ENCODE peak calls at places on chromosomes 3 and 15, in seven cellular contexts. One of them, this sample, is unnamed.

GRCh38 chr15:23532019-23532418 is 33.5 kb upstream of the MKRN3 start:
- DNase-seq in NCI-H1930: no peak
- DNase-seq in head of caudate nucleus: no peak
- DNase-seq in heart right ventricle: no peak
- DNase-seq in choroid plexus epithelial cell: no peak
- DNase-seq in HTR-8/SVneo: no peak
- DNase-seq in activated CD8-positive, alpha-beta T cell treated with anti-CD3 and anti-CD28 coated beads for 36 hours: no peak
- DNase-seq in this sample: peak

GRCh38 chr15:87638554-87639083 is 617.9 kb downstream of the NTRK3 start:
- DNase-seq in NCI-H1930: no peak
- DNase-seq in head of caudate nucleus: no peak
- DNase-seq in heart right ventricle: no peak
- DNase-seq in choroid plexus epithelial cell: no peak
- DNase-seq in HTR-8/SVneo: no peak
- DNase-seq in activated CD8-positive, alpha-beta T cell treated with anti-CD3 and anti-CD28 coated beads for 36 hours: no peak
- DNase-seq in this sample: no peak

GRCh38 chr3:187210091-187210490 is 12.8 kb downstream of the RTP1 start:
- DNase-seq in NCI-H1930: no peak
- DNase-seq in head of caudate nucleus: no peak
- DNase-seq in heart right ventricle: no peak
- DNase-seq in choroid plexus epithelial cell: no peak
- DNase-seq in HTR-8/SVneo: no peak
- DNase-seq in activated CD8-positive, alpha-beta T cell treated with anti-CD3 and anti-CD28 coated beads for 36 hours: no peak
- DNase-seq in this sample: no peak

GRCh38 chr15:71295242-71296031 is 180.2 kb downstream of the THSD4 start:
- DNase-seq in NCI-H1930: no peak
- DNase-seq in head of caudate nucleus: no peak
- DNase-seq in heart right ventricle: no peak
- DNase-seq in choroid plexus epithelial cell: peak
- DNase-seq in HTR-8/SVneo: peak
- DNase-seq in activated CD8-positive, alpha-beta T cell treated with anti-CD3 and anti-CD28 coated beads for 36 hours: no peak
- DNase-seq in this sample: peak

GRCh38 chr15:90819390-90819789 is 49.0 kb upstream of the FURIN start:
- DNase-seq in NCI-H1930: no peak
- DNase-seq in head of caudate nucleus: no peak
- DNase-seq in heart right ventricle: no peak
- DNase-seq in choroid plexus epithelial cell: no peak
- DNase-seq in HTR-8/SVneo: no peak
- DNase-seq in activated CD8-positive, alpha-beta T cell treated with anti-CD3 and anti-CD28 coated beads for 36 hours: no peak
- DNase-seq in this sample: no peak

GRCh38 chr15:73599934-73600333 is 33.3 kb downstream of the NPTN start:
- DNase-seq in NCI-H1930: no peak
- DNase-seq in head of caudate nucleus: no peak
- DNase-seq in heart right ventricle: no peak
- DNase-seq in choroid plexus epithelial cell: no peak
- DNase-seq in HTR-8/SVneo: peak
- DNase-seq in activated CD8-positive, alpha-beta T cell treated with anti-CD3 and anti-CD28 coated beads for 36 hours: no peak
- DNase-seq in this sample: peak

GRCh38 chr3:183924956-183925355 is 40.3 kb upstream of the PARL start:
- DNase-seq in NCI-H1930: peak
- DNase-seq in head of caudate nucleus: no peak
- DNase-seq in heart right ventricle: no peak
- DNase-seq in choroid plexus epithelial cell: peak
- DNase-seq in HTR-8/SVneo: no peak
- DNase-seq in activated CD8-positive, alpha-beta T cell treated with anti-CD3 and anti-CD28 coated beads for 36 hours: no peak
- DNase-seq in this sample: peak

GRCh38 chr3:170437696-170438407 is 19.2 kb downstream of the CLDN11 start:
- DNase-seq in NCI-H1930: no peak
- DNase-seq in head of caudate nucleus: no peak
- DNase-seq in heart right ventricle: no peak
- DNase-seq in choroid plexus epithelial cell: no peak
- DNase-seq in HTR-8/SVneo: no peak
- DNase-seq in activated CD8-positive, alpha-beta T cell treated with anti-CD3 and anti-CD28 coated beads for 36 hours: no peak
- DNase-seq in this sample: no peak

GRCh38 chr15:101326462-101327146 is 31.6 kb upstream of the SNRPA1 start:
- DNase-seq in NCI-H1930: no peak
- DNase-seq in head of caudate nucleus: no peak
- DNase-seq in heart right ventricle: no peak
- DNase-seq in choroid plexus epithelial cell: no peak
- DNase-seq in HTR-8/SVneo: no peak
- DNase-seq in activated CD8-positive, alpha-beta T cell treated with anti-CD3 and anti-CD28 coated beads for 36 hours: no peak
- DNase-seq in this sample: no peak

GRCh38 chr3:13654330-13655073 is 105.6 kb downstream of the FBLN2 start:
- DNase-seq in NCI-H1930: no peak
- DNase-seq in head of caudate nucleus: no peak
- DNase-seq in heart right ventricle: no peak
- DNase-seq in choroid plexus epithelial cell: no peak
- DNase-seq in HTR-8/SVneo: no peak
- DNase-seq in activated CD8-positive, alpha-beta T cell treated with anti-CD3 and anti-CD28 coated beads for 36 hours: peak
- DNase-seq in this sample: no peak

GRCh38 chr3:171358171-171358890 is 101.9 kb downstream of the TNIK start:
- DNase-seq in NCI-H1930: no peak
- DNase-seq in head of caudate nucleus: no peak
- DNase-seq in heart right ventricle: no peak
- DNase-seq in choroid plexus epithelial cell: no peak
- DNase-seq in HTR-8/SVneo: no peak
- DNase-seq in activated CD8-positive, alpha-beta T cell treated with anti-CD3 and anti-CD28 coated beads for 36 hours: no peak
- DNase-seq in this sample: peak

GRCh38 chr3:141243295-141243707 is 11.7 kb downstream of the PXYLP1 start:
- DNase-seq in NCI-H1930: no peak
- DNase-seq in head of caudate nucleus: peak
- DNase-seq in heart right ventricle: no peak
- DNase-seq in choroid plexus epithelial cell: peak
- DNase-seq in HTR-8/SVneo: peak
- DNase-seq in activated CD8-positive, alpha-beta T cell treated with anti-CD3 and anti-CD28 coated beads for 36 hours: peak
- DNase-seq in this sample: no peak

GRCh38 chr15:78104566-78105500 is 12.5 kb downstream of the SH2D7 start:
- DNase-seq in NCI-H1930: no peak
- DNase-seq in head of caudate nucleus: no peak
- DNase-seq in heart right ventricle: no peak
- DNase-seq in choroid plexus epithelial cell: no peak
- DNase-seq in HTR-8/SVneo: no peak
- DNase-seq in activated CD8-positive, alpha-beta T cell treated with anti-CD3 and anti-CD28 coated beads for 36 hours: peak
- DNase-seq in this sample: no peak

GRCh38 chr15:101127503-101128076 is 124.3 kb downstream of the CHSY1 start:
- DNase-seq in NCI-H1930: peak
- DNase-seq in head of caudate nucleus: peak
- DNase-seq in heart right ventricle: peak
- DNase-seq in choroid plexus epithelial cell: peak
- DNase-seq in HTR-8/SVneo: peak
- DNase-seq in activated CD8-positive, alpha-beta T cell treated with anti-CD3 and anti-CD28 coated beads for 36 hours: peak
- DNase-seq in this sample: peak

GRCh38 chr3:128447561-128448013 is 19.1 kb downstream of the DNAJB8 start:
- DNase-seq in NCI-H1930: no peak
- DNase-seq in head of caudate nucleus: no peak
- DNase-seq in heart right ventricle: no peak
- DNase-seq in choroid plexus epithelial cell: no peak
- DNase-seq in HTR-8/SVneo: no peak
- DNase-seq in activated CD8-positive, alpha-beta T cell treated with anti-CD3 and anti-CD28 coated beads for 36 hours: peak
- DNase-seq in this sample: no peak